ENCODE peak calls at places on chromosomes 12 and 14, in nine cellular contexts. R is heart left ventricle, L is upper lobe of right lung, O is AG10803, B is NB4, C is brain microvascular endothelial cell, P is astrocyte, N is astrocyte of the spinal cord, M is nephron progenitor cell. Y is an unnamed sample.

GRCh38 chr12:80877706-80878384 is 59.9 kb downstream of the LIN7A start:
- DNase-seq in B (no peak), R (no peak), L (no peak), P (peak), N (peak), O (no peak), M (no peak), C (no peak), Y (no peak)

GRCh38 chr12:95085612-95086011 is 12.2 kb upstream of the NR2C1 start:
- DNase-seq in L (no peak), N (no peak), C (no peak), M (no peak), P (no peak), O (no peak), B (no peak), R (no peak), Y (no peak)

GRCh38 chr14:58808828-58809227 is 171.1 kb downstream of the DACT1 start:
- DNase-seq in B (no peak), L (no peak), P (no peak), M (no peak), C (peak), O (peak), N (peak), R (no peak), Y (no peak)

GRCh38 chr12:57808351-57808750 is 10.2 kb downstream of the AVIL start:
- DNase-seq in B (no peak), R (no peak), M (no peak), O (no peak), N (no peak), C (no peak), L (no peak), P (no peak), Y (no peak)

GRCh38 chr14:101328412-101329149 is 232.7 kb upstream of the DIO3 start:
- DNase-seq in R (no peak), B (no peak), O (no peak), L (no peak), M (no peak), N (no peak), P (no peak), C (no peak), Y (no peak)

GRCh38 chr12:107490000-107490399 is 195.6 kb upstream of the PWP1 start:
- DNase-seq in M (no peak), L (no peak), B (no peak), R (no peak), N (no peak), O (no peak), P (no peak), C (no peak), Y (no peak)

GRCh38 chr12:121294151-121294889 is 2.2 kb downstream of the CAMKK2 start:
- DNase-seq in P (no peak), R (no peak), N (no peak), B (no peak), O (no peak), M (no peak), C (no peak), L (peak), Y (no peak)

GRCh38 chr12:7638764-7639570 is 26.7 kb downstream of the APOBEC1 start:
- DNase-seq in N (peak), R (peak), C (peak), P (peak), B (peak), M (peak), L (peak), O (peak), Y (no peak)

GRCh38 chr12:28536088-28536487 is 345.8 kb downstream of the CCDC91 start:
- DNase-seq in O (peak), P (peak), B (peak), N (peak), L (no peak), C (peak), R (no peak), M (no peak), Y (no peak)

GRCh38 chr14:105313381-105314286 is 914 bp upstream of the PACS2 start:
- DNase-seq in M (peak), L (no peak), N (no peak), R (no peak), O (peak), C (no peak), P (no peak), B (peak), Y (no peak)

GRCh38 chr12:31874961-31875608 is 84.1 kb upstream of the RESF1 start:
- DNase-seq in B (peak), P (peak), R (peak), N (peak), L (peak), M (no peak), C (peak), O (peak), Y (no peak)

GRCh38 chr14:92595267-92595666 is 81.7 kb downstream of the RIN3 start:
- DNase-seq in B (no peak), P (no peak), R (no peak), L (no peak), N (no peak), M (no peak), C (no peak), O (no peak), Y (no peak)

GRCh38 chr12:20505056-20505455 is 136.7 kb downstream of the PDE3A start:
- DNase-seq in N (no peak), B (no peak), R (no peak), P (no peak), L (no peak), O (peak), M (no peak), C (no peak), Y (no peak)

GRCh38 chr14:61229475-61229888 is 51.7 kb downstream of the TMEM30B start:
- DNase-seq in O (no peak), L (no peak), B (no peak), R (no peak), C (no peak), M (no peak), N (no peak), P (no peak), Y (no peak)

GRCh38 chr14:81031488-81031887 is 76.1 kb downstream of the TSHR start:
- DNase-seq in P (no peak), N (no peak), C (no peak), L (no peak), M (no peak), O (no peak), B (no peak), R (no peak), Y (no peak)

GRCh38 chr12:113103756-113104450 is 31.7 kb downstream of the RASAL1 start:
- DNase-seq in C (no peak), P (no peak), L (peak), R (no peak), O (no peak), M (peak), N (no peak), B (no peak), Y (no peak)

GRCh38 chr14:24941719-24942118 is 108.2 kb downstream of the STXBP6 start:
- DNase-seq in C (no peak), R (no peak), B (no peak), L (no peak), P (no peak), N (no peak), O (no peak), M (no peak), Y (no peak)

GRCh38 chr12:124484526-124484953 is 82.9 kb downstream of the NCOR2 start:
- DNase-seq in M (no peak), O (no peak), L (no peak), R (no peak), N (no peak), B (peak), P (no peak), C (no peak), Y (peak)

GRCh38 chr12:12648284-12648683 is 36.6 kb downstream of the CREBL2 start:
- DNase-seq in R (no peak), P (no peak), O (no peak), C (no peak), N (no peak), B (no peak), L (no peak), M (no peak), Y (no peak)

GRCh38 chr12:114238808-114239207 is 167.1 kb downstream of the TBX5 start:
- DNase-seq in P (peak), R (peak), B (no peak), N (no peak), O (peak), L (no peak), M (no peak), C (peak), Y (no peak)

GRCh38 chr12:119328111-119328510 is 6.4 kb upstream of the CCDC60 start:
- DNase-seq in C (no peak), B (peak), O (no peak), R (peak), M (peak), N (no peak), L (no peak), P (no peak), Y (no peak)

GRCh38 chr14:104749111-104749649 is 3.8 kb upstream of the SIVA1 start:
- DNase-seq in O (peak), B (no peak), L (no peak), N (peak), M (no peak), C (no peak), R (no peak), P (peak), Y (no peak)

GRCh38 chr12:124415064-124415463 is 120.2 kb downstream of the RFLNA start:
- DNase-seq in M (no peak), O (no peak), P (no peak), C (no peak), N (no peak), L (no peak), R (no peak), B (no peak), Y (no peak)

GRCh38 chr12:41167701-41168100 is 20.4 kb upstream of the PDZRN4 start:
- DNase-seq in O (no peak), M (no peak), P (no peak), N (no peak), C (no peak), B (no peak), R (no peak), L (no peak), Y (no peak)

GRCh38 chr14:45891417-45892080 is 638.5 kb upstream of the MIS18BP1 start:
- DNase-seq in O (no peak), R (no peak), N (no peak), M (peak), L (no peak), C (no peak), P (no peak), B (peak), Y (no peak)

GRCh38 chr12:48816148-48816854 is 2.0 kb upstream of the CACNB3 start:
- DNase-seq in N (no peak), O (no peak), P (no peak), M (no peak), L (no peak), R (no peak), B (no peak), C (no peak), Y (no peak)

GRCh38 chr12:30978639-30979038 is 52.1 kb downstream of the TSPAN11 start:
- DNase-seq in B (no peak), M (no peak), O (peak), N (no peak), P (no peak), R (peak), L (no peak), C (no peak), Y (no peak)

GRCh38 chr12:2672863-2673262 is 121.9 kb upstream of the FKBP4 start:
- DNase-seq in O (no peak), M (no peak), N (no peak), R (no peak), C (no peak), B (no peak), L (no peak), P (no peak), Y (no peak)

GRCh38 chr12:68621092-68622081 is 10.7 kb downstream of the RAP1B start:
- DNase-seq in C (no peak), P (no peak), N (no peak), O (no peak), M (no peak), R (no peak), B (no peak), L (no peak), Y (no peak)

DNA sequence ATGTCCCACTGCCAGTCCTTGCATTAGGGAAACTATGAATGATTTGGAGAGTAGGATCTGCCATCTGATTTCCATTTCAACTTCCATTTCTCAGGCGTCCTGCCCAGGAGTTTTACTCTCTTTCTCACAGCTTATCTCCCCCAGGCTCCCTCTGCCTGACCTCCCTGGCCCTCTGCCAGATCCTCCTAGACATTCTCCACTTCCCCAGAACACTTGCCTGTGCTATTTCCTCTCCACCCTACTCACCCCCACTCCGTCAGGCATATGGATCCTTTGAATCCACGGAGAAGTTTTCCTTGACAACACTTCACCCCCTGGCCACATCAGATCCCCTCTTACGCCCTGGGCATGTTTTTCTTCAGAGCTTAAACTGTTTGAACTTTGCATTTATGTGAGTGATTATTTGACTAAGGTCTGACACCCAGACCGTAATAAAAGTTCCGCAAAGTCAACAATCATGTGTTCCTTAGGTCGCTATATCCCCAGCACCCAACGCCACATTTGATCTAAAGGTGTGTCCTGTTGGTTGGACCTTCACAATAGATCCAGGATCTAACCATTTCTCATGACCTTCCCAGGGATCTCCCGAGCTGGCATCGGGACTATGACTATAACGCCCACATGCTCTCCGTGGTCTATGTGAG is 255.7 kb upstream of the FOXN3 start:
- DNase-seq in B (no peak), M (no peak), N (no peak), C (peak), L (no peak), P (no peak), O (no peak), R (peak), Y (no peak)
- TF ChIP-seq CTCF in B (no peak), M (no peak), N (no peak), C (no peak), L (no peak), P (no peak), O (no peak), R (no peak), Y (no peak)

GRCh38 chr14:99749142-99749541 is 44.1 kb upstream of the EML1 start:
- DNase-seq in L (no peak), M (no peak), O (no peak), N (no peak), P (no peak), B (no peak), R (no peak), C (no peak), Y (no peak)
- TF ChIP-seq CTCF in L (no peak), M (no peak), O (peak), N (peak), P (peak), B (peak), R (no peak), C (peak), Y (peak)

GRCh38 chr14:32510815-32511214 is 181.7 kb downstream of the AKAP6 start:
- DNase-seq in R (no peak), B (no peak), L (no peak), M (no peak), O (no peak), N (peak), C (no peak), P (no peak), Y (no peak)

GRCh38 chr14:32512348-32512747 is 183.2 kb downstream of the AKAP6 start:
- DNase-seq in O (no peak), B (no peak), M (no peak), P (no peak), C (no peak), N (no peak), L (no peak), R (no peak), Y (no peak)

GRCh38 chr14:32512813-32513212 is 183.7 kb downstream of the AKAP6 start:
- DNase-seq in M (no peak), R (no peak), C (no peak), P (no peak), O (peak), L (no peak), N (no peak), B (no peak), Y (no peak)

GRCh38 chr14:32514236-32514635 is 185.1 kb downstream of the AKAP6 start:
- DNase-seq in C (no peak), N (peak), B (no peak), P (no peak), L (no peak), R (no peak), M (no peak), O (no peak), Y (no peak)

DNA sequence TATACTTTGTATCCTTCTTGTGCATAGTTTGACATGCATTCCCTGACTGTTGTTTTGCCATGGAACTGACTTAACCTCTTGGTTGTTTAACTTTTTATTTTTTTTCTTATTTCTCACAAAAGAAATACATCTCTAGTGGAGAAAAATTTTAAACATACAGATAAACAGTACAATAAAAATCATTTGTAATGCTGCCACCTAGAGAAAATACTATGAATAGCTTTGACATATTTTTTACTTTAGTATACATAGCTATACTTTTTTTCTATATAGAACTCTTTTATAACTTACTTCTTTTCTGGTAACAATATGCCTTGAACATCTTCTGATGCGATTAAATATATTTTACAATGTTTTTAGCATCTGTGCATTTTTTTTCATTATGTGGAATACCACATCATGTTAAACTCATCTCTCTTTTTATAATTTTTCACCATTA is 184.5 kb downstream of the AKAP6 start:
- DNase-seq in R (no peak), O (peak), C (no peak), M (no peak), B (no peak), L (no peak), N (peak), P (no peak), Y (no peak)
- TF ChIP-seq CTCF in R (peak), O (peak), C (no peak), M (peak), B (no peak), L (peak), N (peak), P (peak), Y (peak)

GRCh38 chr12:14390885-14391530 is 25.5 kb downstream of the ATF7IP start:
- DNase-seq in C (no peak), L (no peak), P (no peak), M (no peak), N (no peak), B (no peak), R (no peak), O (no peak), Y (no peak)

GRCh38 chr12:14394317-14395058 is 29.0 kb downstream of the ATF7IP start:
- DNase-seq in M (peak), B (peak), P (peak), C (peak), R (no peak), O (peak), L (no peak), N (peak), Y (no peak)

GRCh38 chr12:14396071-14396470 is 30.6 kb downstream of the ATF7IP start:
- DNase-seq in B (peak), L (no peak), R (no peak), N (no peak), C (no peak), M (no peak), P (no peak), O (no peak), Y (no peak)

GRCh38 chr12:14393736-14394135 is 28.3 kb downstream of the ATF7IP start:
- DNase-seq in P (peak), L (no peak), B (no peak), R (no peak), O (no peak), C (no peak), M (no peak), N (peak), Y (no peak)

DNA sequence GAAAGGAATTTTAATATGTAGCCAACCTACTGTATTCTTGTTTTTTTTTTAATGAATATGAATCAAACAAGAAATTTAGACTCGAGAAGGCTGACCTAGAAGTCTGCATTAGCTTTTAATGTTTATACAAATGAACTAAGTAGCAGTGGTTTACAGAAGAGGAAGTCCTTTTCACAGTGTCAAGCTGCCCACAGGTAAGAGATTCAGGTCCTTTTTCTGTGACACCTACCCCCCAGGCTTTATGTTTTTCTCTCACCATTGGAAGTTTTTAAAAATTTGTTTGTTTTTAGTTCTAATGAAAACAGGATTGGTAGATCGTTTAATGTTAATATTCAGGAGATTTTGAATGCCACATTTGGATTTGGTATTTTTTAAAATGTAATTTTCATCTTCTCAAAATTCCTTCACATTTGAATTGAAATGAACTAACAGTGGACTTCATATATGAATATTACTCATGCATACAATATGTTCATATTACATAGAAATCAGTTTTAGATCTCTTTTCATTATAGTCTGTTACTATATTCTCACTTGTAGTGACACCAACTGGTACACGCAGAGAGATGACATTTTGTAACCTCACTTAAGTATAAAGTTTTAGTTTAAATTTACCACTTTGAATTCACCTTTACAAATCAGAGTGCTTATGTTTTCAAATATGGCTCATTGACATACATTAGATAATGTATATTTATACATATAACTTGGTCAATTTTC is 29.7 kb downstream of the ATF7IP start:
- DNase-seq in N (no peak), M (no peak), L (no peak), P (no peak), R (no peak), O (no peak), B (peak), C (no peak), Y (no peak)
- TF ChIP-seq CTCF in N (no peak), M (no peak), L (no peak), P (no peak), R (no peak), O (no peak), B (no peak), C (no peak), Y (peak)

DNA sequence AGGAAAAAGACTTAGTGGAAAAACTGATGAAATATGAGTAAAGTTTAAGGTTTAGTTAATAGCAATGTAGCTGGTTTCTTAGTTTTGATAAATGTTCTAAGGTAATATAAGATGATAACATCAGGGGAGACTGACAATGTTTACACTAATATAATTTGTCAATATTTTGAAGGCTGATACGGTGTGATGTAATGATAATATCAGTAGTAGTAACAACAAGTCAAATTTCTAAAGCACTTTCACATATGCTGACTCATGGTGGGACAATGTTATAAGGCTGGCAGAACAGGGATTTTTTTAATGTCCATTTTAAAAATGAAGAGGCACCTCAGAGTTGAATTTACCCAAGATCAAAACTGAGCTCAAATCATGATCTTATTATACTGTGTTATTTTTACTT is 2.5 kb upstream of the FLRT2 start:
- DNase-seq in R (no peak), B (no peak), N (peak), M (no peak), P (no peak), L (no peak), O (no peak), C (no peak), Y (no peak)
- TF ChIP-seq CTCF in R (no peak), B (no peak), N (no peak), M (no peak), P (no peak), L (no peak), O (no peak), C (no peak), Y (no peak)

GRCh38 chr14:55580401-55581010 is 499 bp downstream of the KTN1 start:
- DNase-seq in C (no peak), P (no peak), R (peak), O (peak), L (peak), N (no peak), B (peak), M (peak), Y (no peak)
- TF ChIP-seq CTCF in C (no peak), P (no peak), R (no peak), O (no peak), L (no peak), N (no peak), B (no peak), M (no peak), Y (peak)

GRCh38 chr12:91361864-91362263 is 179.2 kb upstream of the DCN start:
- DNase-seq in O (peak), N (peak), L (no peak), M (no peak), P (no peak), R (no peak), C (no peak), B (peak), Y (no peak)
- TF ChIP-seq CTCF in O (peak), N (peak), L (peak), M (peak), P (peak), R (peak), C (peak), B (peak), Y (peak)

GRCh38 chr14:102785598-102785963 is 8.3 kb downstream of the TRAF3 start:
- DNase-seq in R (no peak), N (no peak), O (no peak), P (no peak), M (no peak), L (no peak), B (no peak), C (no peak), Y (no peak)
- TF ChIP-seq CTCF in R (no peak), N (peak), O (no peak), P (no peak), M (no peak), L (no peak), B (no peak), C (peak), Y (peak)

GRCh38 chr12:79512068-79512467 is 178.7 kb downstream of the PAWR start:
- DNase-seq in C (no peak), L (no peak), N (no peak), M (no peak), R (no peak), B (peak), P (no peak), O (no peak), Y (no peak)
- TF ChIP-seq CTCF in C (peak), L (no peak), N (no peak), M (no peak), R (no peak), B (peak), P (peak), O (peak), Y (peak)

Y was measured in chondrocyte.